ENCODE peak calls at places on chromosomes 11 and 22, in seven cellular contexts. X, F, M, Y, O, G and L are unnamed samples.
A peak's percentile ranks its signal among the peaks of the same experiment; 100 is the strongest.

GRCh38 chr22:49046546-49047305 is 780.9 kb downstream of the BRD1 start:
- DNase-seq in X (no peak), F (no peak), M (peak; percentile 33), Y (no peak), O (peak; percentile 61), G (peak; percentile 70), L (peak; percentile 20)

GRCh38 chr11:44611687-44612437 is 46.4 kb downstream of the CD82 start:
- DNase-seq in X (no peak), F (peak; percentile 25), M (peak; percentile 62), Y (peak; percentile 21), O (no peak), G (no peak), L (peak; percentile 51)

GRCh38 chr22:35839811-35840739 is 122.4 kb downstream of the APOL5 start:
- DNase-seq in X (peak; percentile 95), F (no peak), M (no peak), Y (peak; percentile 98), O (peak; percentile 79), G (peak; percentile 49), L (no peak)

GRCh38 chr22:29369460-29369859 is 18.9 kb downstream of the AP1B1 start:
- DNase-seq in X (peak; percentile 92), F (no peak), M (no peak), Y (no peak), O (no peak), G (no peak), L (peak; percentile 83)

GRCh38 chr22:49209452-49210195 is 618.0 kb downstream of the BRD1 start:
- DNase-seq in X (peak; percentile 49), F (no peak), M (peak; percentile 7), Y (no peak), O (peak; percentile 13), G (no peak), L (no peak)

GRCh38 chr11:84993386-84993785 is 633.8 kb downstream of the DLG2 start:
- DNase-seq in X (no peak), F (no peak), M (no peak), Y (peak; percentile 4), O (no peak), G (no peak), L (no peak)

GRCh38 chr22:43726296-43726695 is 85.8 kb downstream of the EFCAB6 start:
- DNase-seq in X (no peak), F (no peak), M (no peak), Y (no peak), O (no peak), G (no peak), L (no peak)

GRCh38 chr11:77047007-77047927 is 13.1 kb downstream of the B3GNT6 start:
- DNase-seq in X (peak; percentile 89), F (peak; percentile 55), M (peak; percentile 60), Y (peak; percentile 89), O (peak; percentile 80), G (peak; percentile 47), L (peak; percentile 89)

GRCh38 chr11:60609632-60610031 is 89.8 kb upstream of the MS4A8 start:
- DNase-seq in X (no peak), F (no peak), M (no peak), Y (no peak), O (no peak), G (no peak), L (no peak)

GRCh38 chr22:27258773-27259172 is 542.8 kb downstream of the MN1 start:
- DNase-seq in X (no peak), F (no peak), M (no peak), Y (no peak), O (no peak), G (no peak), L (no peak)

GRCh38 chr11:21622995-21623394 is 569.9 kb upstream of the ANO5 start:
- DNase-seq in X (no peak), F (no peak), M (no peak), Y (no peak), O (no peak), G (no peak), L (no peak)

GRCh38 chr11:118205979-118206611 is 18.7 kb downstream of the JAML start:
- DNase-seq in X (no peak), F (no peak), M (no peak), Y (no peak), O (no peak), G (no peak), L (no peak)

GRCh38 chr11:100709233-100709999 is 22.3 kb downstream of the ARHGAP42 start:
- DNase-seq in X (no peak), F (no peak), M (no peak), Y (peak; percentile 35), O (no peak), G (no peak), L (no peak)

GRCh38 chr11:70068950-70069349 is 9.2 kb upstream of the ANO1 start:
- DNase-seq in X (peak; percentile 67), F (no peak), M (peak; percentile 31), Y (no peak), O (no peak), G (peak; percentile 3), L (no peak)

GRCh38 chr11:75184757-75185156 is 33.9 kb downstream of the SLCO2B1 start:
- DNase-seq in X (no peak), F (no peak), M (no peak), Y (no peak), O (no peak), G (no peak), L (no peak)

GRCh38 chr11:2820976-2821375 is 64.6 kb downstream of the CDKN1C start:
- DNase-seq in X (no peak), F (no peak), M (no peak), Y (no peak), O (no peak), G (no peak), L (no peak)

GRCh38 chr11:66008468-66009101 is 3.2 kb upstream of the CST6 start:
- DNase-seq in X (no peak), F (no peak), M (no peak), Y (peak; percentile 63), O (no peak), G (no peak), L (no peak)

DNA sequence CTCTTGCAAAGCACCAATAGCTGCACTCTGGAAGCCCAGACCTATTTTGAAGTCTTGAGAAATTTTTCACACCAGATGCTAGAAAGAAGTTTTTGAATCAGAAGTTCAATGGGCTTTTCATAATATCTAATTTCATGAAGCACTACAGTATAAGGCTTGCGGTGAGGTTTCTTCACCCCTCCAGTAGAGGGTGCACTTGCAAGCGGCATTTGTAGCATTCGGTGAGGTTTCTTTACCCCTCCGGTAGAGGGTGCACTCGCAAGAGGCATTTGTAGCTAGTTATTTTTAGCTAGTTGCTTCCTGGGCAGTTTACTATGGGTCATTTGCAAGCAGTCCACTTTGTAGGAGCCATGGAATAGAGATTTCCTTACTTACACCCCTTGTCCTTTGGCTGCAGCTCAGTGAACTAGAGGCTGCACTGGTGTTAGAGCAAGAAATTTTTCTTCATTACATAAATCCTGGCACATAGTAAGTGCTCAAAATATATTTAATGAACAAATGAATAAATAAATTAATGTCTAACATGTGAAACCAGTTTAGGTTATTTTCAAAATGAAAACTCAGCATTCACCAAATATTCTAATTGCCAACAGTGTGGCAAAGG is 7.8 kb upstream of the NOX4 start:
- DNase-seq in X (no peak), F (no peak), M (no peak), Y (no peak), O (peak; percentile 16), G (no peak), L (peak; percentile 32)
- TF ChIP-seq CTCF in X (no peak), F (no peak), M (no peak), Y (peak; percentile 35), O (peak; percentile 64), G (peak; percentile 21), L (peak; percentile 44)

DNA sequence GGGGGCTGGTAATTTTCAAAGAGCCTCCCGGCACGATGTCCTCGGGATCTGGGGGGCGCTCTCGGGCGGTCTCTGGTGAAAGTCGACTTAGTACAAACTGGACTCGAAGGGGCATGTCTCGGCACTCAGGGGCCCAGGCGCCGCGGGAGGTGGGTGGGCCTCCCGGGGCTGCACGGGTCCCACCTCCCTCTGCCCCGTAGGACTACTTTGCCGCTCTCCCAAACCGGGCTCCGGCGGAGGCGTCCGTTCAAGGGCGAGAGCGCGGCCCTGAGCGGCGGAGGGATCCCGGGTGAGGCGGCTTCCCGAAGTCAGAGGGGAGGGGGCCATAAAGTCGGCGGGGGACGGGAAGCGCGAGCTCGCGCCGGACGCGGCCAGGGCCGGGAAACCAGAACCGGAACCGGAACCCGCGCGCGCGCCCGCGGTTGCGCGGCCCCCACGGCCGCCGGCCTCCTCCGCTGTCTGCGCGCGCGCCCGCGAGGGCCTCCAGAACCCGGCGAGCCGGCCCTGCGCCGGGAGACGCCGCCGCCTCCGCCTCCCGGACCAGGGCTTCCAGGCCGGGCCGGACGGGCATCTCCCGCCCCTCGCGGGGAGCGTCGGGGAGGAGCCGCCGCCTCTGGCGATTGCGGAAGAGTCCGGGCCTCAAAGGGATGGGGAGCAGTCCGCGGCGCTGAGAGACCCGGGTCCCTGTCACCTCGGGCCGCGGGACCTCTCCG is at the start of gene ARHGEF12:
- DNase-seq in X (peak; percentile 99), F (peak; percentile 27), M (peak; percentile 72), Y (peak; percentile 93), O (peak; percentile 95), G (peak; percentile 92), L (peak; percentile 29)
- TF ChIP-seq CTCF in X (no peak), F (no peak), M (no peak), Y (no peak), O (peak; percentile 30), G (peak; percentile 46), L (no peak)

DNA sequence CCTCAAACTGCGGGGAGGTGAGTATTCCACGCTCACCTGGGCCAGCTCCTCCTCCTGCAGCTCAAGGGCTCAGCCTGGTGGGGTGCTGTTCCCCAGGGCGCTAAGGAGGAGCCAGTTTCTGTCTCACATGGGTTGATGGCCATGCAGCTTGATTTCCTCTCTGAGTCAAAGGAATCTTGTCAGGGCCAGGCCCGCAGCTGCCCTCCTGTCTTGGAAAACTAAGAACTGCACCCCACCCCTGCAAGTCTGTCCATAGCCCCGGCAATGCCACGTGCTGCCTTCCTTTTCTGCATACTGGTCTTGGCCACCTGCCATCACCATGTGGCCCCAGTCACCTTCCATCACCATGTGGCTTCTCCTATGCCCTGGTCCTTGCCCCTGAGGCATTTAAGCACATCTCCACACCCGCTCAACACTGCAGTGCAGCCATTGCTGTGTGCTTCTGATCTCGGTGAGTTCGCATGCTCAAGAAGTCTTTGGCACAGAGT is 35.2 kb upstream of the CLDN5 start:
- DNase-seq in X (peak; percentile 68), F (no peak), M (no peak), Y (no peak), O (no peak), G (no peak), L (no peak)
- TF ChIP-seq CTCF in X (no peak), F (no peak), M (no peak), Y (peak; percentile 18), O (no peak), G (no peak), L (no peak)

DNA sequence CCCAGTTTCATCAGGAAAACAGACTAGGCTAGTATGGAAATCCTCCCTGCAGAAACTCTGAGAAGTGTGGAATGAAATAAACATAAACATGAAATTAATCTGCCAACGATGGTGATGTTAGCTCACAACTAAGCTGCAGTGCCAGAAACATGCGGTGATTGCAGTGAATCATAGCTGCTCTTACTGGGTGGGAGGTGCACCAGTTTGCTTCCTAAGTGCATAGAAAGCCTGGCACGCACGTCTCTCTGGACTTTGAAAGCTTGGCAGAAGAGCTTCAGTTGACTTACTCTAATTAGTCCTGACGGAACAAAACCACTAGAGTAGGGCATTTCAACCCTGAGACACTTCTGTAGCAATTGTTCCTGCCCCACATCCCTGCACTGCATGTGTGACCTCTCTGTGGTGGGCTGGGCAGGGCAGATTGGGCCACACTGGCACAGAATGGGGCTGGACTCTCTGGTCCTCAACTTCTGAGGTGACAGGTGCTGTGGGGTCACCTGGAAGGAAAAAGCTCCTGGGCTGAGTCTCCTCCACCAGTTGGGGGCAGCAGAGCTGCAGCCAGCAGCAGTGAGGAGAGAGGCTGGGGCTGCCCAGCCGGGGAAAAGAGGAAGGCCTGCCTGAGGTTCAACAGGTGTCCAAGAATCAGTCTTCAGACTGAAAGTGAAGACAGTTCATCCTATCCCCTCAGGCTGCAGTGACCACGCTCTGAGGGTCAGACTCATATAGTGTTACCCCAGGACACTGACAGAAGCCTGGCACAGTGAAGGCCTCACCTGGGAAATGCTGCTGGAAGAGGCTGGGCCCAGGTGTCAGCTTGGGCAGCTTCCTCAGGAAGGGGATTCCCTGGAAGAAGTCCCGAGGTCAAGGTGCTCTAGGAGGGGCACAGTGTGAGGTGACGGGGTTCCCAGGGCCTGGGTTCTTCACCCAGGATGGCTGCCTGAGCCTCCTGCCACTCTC is 40.5 kb downstream of the GGTLC2 start:
- DNase-seq in X (no peak), F (no peak), M (no peak), Y (no peak), O (peak; percentile 29), G (peak; percentile 37), L (no peak)
- TF ChIP-seq CTCF in X (no peak), F (no peak), M (no peak), Y (peak; percentile 12), O (peak; percentile 28), G (peak; percentile 61), L (peak; percentile 50)